ENCODE peak calls at places on chromosomes 12 and 14, in seven cellular contexts. X is RWPE1, D is mucosa of descending colon, H is endothelial cell, Z is colonic mucosa, T is fibroblast of mammary gland, G is GM13977. J is an unnamed sample.

GRCh38 chr12:65139389-65139788 is 18.3 kb upstream of the WIF1 start:
- DNase-seq in D (no peak), G (no peak), Z (no peak), H (no peak), X (no peak), T (no peak), J (no peak)

GRCh38 chr12:42296503-42297109 is 29.3 kb downstream of the ZCRB1 start:
- DNase-seq in T (peak), D (no peak), X (peak), Z (no peak), G (no peak), H (no peak), J (no peak)

GRCh38 chr14:66850258-66850897 is 338.9 kb upstream of the GARIN2 start:
- DNase-seq in H (no peak), T (no peak), X (no peak), G (no peak), Z (no peak), D (no peak), J (no peak)

GRCh38 chr12:117034691-117035090 is 64.5 kb downstream of the TESC start:
- DNase-seq in Z (no peak), G (no peak), H (no peak), D (no peak), X (no peak), T (no peak), J (no peak)

GRCh38 chr14:92524603-92525185 is 11.1 kb downstream of the RIN3 start:
- DNase-seq in D (no peak), T (no peak), H (no peak), G (no peak), Z (no peak), X (no peak), J (peak)

GRCh38 chr12:75389061-75389460 is 1.8 kb upstream of the GLIPR1L2 start:
- DNase-seq in G (no peak), D (no peak), X (peak), Z (no peak), H (no peak), T (peak), J (no peak)

GRCh38 chr14:104965561-104966231 is 12.5 kb downstream of the AHNAK2 start:
- DNase-seq in H (no peak), T (no peak), D (peak), G (no peak), X (no peak), Z (no peak), J (no peak)

GRCh38 chr14:53042480-53042879 is 91.6 kb upstream of the FERMT2 start:
- DNase-seq in H (no peak), G (no peak), Z (no peak), D (no peak), X (no peak), T (no peak), J (no peak)

GRCh38 chr12:58412466-58412865 is 471.1 kb downstream of the ATP23 start:
- DNase-seq in H (no peak), D (no peak), X (no peak), G (no peak), Z (no peak), T (peak), J (no peak)

GRCh38 chr12:108046135-108046534 is 83.0 kb upstream of the WSCD2 start:
- DNase-seq in D (no peak), H (no peak), T (no peak), G (no peak), Z (no peak), X (no peak), J (no peak)

DNA sequence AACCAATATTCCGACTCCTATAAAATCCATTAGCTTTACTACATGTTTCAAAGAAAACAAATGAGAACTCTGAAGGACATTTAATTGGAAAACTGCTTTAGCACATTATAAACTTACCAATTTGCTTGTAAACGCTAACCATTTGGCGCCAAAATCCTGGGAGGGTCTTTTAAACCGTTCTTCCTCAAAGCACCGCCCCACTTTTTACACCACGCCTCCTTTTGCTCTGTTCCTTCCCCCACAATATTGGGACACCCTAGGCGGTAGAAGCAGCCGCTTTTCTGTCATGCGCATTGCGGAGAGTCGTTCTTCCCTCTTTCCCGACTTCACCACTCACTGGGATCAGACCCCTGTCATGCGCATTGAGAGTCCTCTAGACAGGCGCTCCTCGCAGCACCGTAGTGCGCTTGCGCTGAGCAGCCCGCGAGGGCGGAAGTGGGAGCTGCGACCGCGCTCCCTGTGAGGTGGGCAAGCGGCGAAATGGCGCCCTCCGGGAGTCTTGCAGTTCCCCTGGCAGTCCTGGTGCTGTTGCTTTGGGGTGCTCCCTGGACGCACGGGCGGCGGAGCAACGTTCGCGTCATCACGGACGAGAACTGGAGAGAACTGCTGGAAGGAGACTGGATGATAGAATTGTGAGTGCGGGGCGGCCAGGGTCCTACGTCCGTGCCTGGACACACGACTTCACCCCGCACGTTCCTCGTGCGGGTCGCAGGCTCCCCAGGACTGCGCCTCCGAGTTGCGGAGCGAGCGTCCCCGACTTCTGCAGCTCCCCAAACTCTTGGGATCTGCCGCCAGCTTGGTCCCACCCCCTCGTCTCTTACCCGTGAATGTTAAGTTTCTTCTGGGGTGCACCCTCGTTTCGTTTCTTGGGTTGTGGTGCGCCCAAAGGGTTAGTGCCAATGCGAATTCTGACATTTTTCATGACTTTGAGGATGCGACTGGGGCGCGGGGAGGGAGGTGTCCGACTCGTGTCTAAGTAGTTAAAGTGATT is at the start of gene TMX1:
- DNase-seq in D (peak), T (peak), X (peak), Z (peak), H (peak), G (peak), J (peak)
- TF ChIP-seq CTCF in D (no peak), T (no peak), X (no peak), Z (no peak), H (no peak), G (no peak), J (no peak)

DNA sequence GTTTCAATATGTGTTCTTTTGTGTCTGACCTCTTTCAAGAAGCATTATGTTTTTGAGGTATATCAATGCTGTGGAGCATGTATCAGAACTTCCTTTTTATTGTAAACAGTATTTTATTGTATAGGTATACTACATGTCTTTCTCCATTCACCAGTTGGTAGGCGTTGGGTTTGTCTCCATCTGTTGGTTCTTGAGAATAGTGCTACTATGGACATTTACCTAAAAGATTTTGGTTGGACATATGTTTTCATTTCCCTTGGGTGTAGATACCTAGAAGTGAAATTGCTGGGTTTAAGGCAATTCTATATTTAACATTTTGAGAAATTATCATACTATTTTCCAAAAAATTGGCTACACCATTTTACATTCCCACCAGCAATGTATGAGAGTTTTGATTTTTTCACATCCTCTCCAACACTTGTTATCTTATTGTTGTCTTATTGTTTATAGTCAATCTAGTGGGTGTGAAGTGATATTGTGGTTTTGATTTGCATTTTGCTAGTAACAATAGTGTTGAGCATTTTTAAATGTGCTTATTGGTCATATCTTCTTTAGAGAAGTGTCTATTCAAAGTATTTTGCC is 409.2 kb downstream of the IPO8 start:
- DNase-seq in H (peak), G (no peak), Z (no peak), T (peak), D (no peak), X (peak), J (no peak)
- TF ChIP-seq CTCF in H (peak), G (peak), Z (no peak), T (peak), D (no peak), X (peak), J (no peak)

DNA sequence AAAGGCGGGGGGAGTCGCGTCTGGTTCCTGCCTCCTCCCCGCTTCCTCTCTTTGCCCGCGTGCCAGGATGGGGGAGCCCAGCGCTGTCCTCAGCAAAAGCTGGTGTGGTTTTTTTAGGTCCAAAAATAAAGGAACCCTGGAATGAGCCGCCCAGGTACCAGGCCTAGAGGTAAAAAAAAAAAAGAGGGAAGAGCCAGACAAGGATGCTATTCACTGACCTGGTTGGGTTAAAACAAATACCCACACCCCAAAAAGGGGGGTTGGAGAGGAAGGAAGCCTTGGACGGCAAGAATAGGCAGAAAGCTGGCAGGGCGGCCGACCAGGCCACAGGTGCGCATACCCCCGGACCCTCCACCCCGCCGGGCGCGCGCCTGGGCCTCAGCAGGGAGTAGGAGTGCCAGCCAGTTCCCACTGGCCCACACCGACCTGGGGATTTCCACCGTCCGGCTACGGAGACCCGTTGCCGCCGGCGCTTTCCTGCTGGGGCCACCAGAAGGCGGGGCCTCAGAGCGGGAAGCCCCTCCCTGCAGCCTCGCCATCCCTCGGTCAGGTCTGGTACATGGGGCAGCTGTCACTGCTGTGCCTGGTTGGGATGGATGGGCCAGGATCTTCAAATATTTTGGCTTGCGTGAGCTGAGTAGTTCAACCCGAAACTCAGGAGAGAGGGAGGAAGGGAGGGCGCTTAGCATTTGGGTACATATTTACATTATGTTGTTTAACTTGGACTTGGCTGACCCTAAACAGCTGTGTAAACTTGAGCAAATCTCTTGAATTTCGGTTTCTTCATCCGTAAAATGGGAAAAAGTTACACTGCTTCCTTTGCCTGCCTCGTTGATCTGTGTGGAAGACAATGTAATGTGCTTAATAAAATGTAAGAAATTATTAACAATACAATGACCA is 5.4 kb upstream of the IRF2BPL start:
- DNase-seq in D (peak), X (peak), G (peak), Z (peak), H (peak), T (peak), J (peak)
- TF ChIP-seq CTCF in D (no peak), X (no peak), G (no peak), Z (no peak), H (no peak), T (no peak), J (no peak)

GRCh38 chr12:51848843-51849735 is 571 bp upstream of the FIGNL2 start:
- DNase-seq in D (no peak), Z (no peak), H (peak), T (no peak), G (no peak), X (no peak), J (no peak)

GRCh38 chr12:51845451-51845850 is 3.1 kb downstream of the FIGNL2 start:
- DNase-seq in G (no peak), X (no peak), T (no peak), H (no peak), Z (no peak), D (no peak), J (no peak)

GRCh38 chr12:51847830-51848727 is at the start of gene FIGNL2:
- DNase-seq in X (no peak), H (peak), T (no peak), Z (no peak), G (peak), D (no peak), J (no peak)

GRCh38 chr12:51846209-51846779 is 2.2 kb downstream of the FIGNL2 start:
- DNase-seq in T (no peak), G (no peak), H (no peak), Z (no peak), D (no peak), X (no peak), J (no peak)

GRCh38 chr12:51846911-51847829 is 1.3 kb downstream of the FIGNL2 start:
- DNase-seq in Z (no peak), G (peak), H (peak), D (no peak), T (no peak), X (no peak), J (peak)
- TF ChIP-seq CTCF in Z (no peak), G (no peak), H (no peak), D (no peak), T (no peak), X (no peak), J (no peak)

J was measured in Peyer's patch.